ENCODE peak calls at places on chromosomes 2 and 18, in six cellular contexts. K is AG09309, Z is HFFc6, M is astrocyte of the spinal cord, W is fibroblast of pulmonary artery, A is Peyer's patch. V is an unnamed sample.

GRCh38 chr2:239757154-239757760 is 267.9 kb downstream of the NDUFA10 start:
- DNase-seq in M (no peak), Z (no peak), K (no peak), A (no peak), W (no peak), V (no peak)

GRCh38 chr2:127343277-127343676 is 44.5 kb downstream of the MAP3K2 start:
- DNase-seq in A (no peak), K (no peak), Z (no peak), W (no peak), M (no peak), V (no peak)

GRCh38 chr18:74733592-74733991 is 135.9 kb downstream of the ZNF407 start:
- DNase-seq in W (no peak), A (peak; percentile 67), M (no peak), K (no peak), Z (no peak), V (no peak)

GRCh38 chr2:233973786-233974185 is 56.6 kb downstream of the TRPM8 start:
- DNase-seq in K (no peak), A (no peak), W (no peak), Z (no peak), M (no peak), V (no peak)

GRCh38 chr2:160033732-160034392 is 28.6 kb downstream of the PLA2R1 start:
- DNase-seq in M (peak; percentile 59), Z (no peak), A (no peak), W (peak; percentile 76), K (peak; percentile 58), V (no peak)

GRCh38 chr2:84022810-84023431 is 436.2 kb downstream of the SUCLG1 start:
- DNase-seq in K (peak; percentile 3), W (peak; percentile 58), A (peak; percentile 53), Z (peak; percentile 33), M (peak; percentile 23), V (no peak)

GRCh38 chr18:2515908-2516625 is 55.2 kb downstream of the METTL4 start:
- DNase-seq in W (peak; percentile 94), A (no peak), K (peak; percentile 65), Z (peak; percentile 90), M (peak; percentile 91), V (no peak)

GRCh38 chr2:24435391-24436316 is 55.4 kb upstream of the NCOA1 start:
- DNase-seq in A (peak; percentile 60), M (peak; percentile 81), Z (no peak), W (peak; percentile 82), K (no peak), V (no peak)

GRCh38 chr2:97906309-97906708 is 89.4 kb downstream of the TMEM131 start:
- DNase-seq in Z (no peak), M (no peak), K (no peak), W (peak; percentile 10), A (no peak), V (no peak)

GRCh38 chr2:236661064-236661761 is 91.6 kb downstream of the ACKR3 start:
- DNase-seq in M (peak; percentile 83), K (no peak), A (no peak), W (peak; percentile 25), Z (no peak), V (no peak)

GRCh38 chr2:6924101-6924917 is 7.1 kb downstream of the RNF144A start:
- DNase-seq in M (no peak), Z (no peak), A (no peak), W (no peak), K (no peak), V (no peak)

GRCh38 chr18:2983296-2983695 is 29.6 kb downstream of the LPIN2 start:
- DNase-seq in K (no peak), Z (no peak), M (no peak), W (no peak), A (no peak), V (no peak)

GRCh38 chr2:181438298-181438697 is 18.9 kb upstream of the ITGA4 start:
- DNase-seq in M (no peak), K (no peak), A (peak; percentile 61), W (no peak), Z (no peak), V (no peak)

DNA sequence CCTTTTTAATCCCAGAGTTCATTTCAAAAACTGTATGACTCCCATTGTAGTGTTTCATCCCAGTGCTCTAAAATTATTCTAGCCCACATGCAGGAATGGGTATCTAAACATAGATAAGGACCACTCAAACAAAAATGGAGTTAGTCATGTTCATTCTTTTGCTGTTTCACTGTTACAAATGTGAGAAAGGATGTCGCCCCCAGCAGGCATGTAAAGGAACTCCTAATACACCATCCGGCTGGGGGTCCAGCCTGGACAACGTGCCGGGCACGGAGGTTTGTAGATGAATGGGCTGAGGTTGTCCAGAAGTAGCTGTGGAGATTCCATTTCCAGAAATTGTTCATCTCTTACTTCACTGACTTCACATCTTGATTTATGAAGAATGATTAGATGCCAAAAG is 101.9 kb upstream of the RAB12 start:
- DNase-seq in K (no peak), Z (no peak), A (no peak), W (peak; percentile 11), M (no peak), V (no peak)
- TF ChIP-seq CTCF in K (peak; percentile 38), Z (peak; percentile 64), A (no peak), W (peak; percentile 39), M (peak; percentile 45), V (no peak)

GRCh38 chr2:195656859-195657633 is at the start of gene SLC39A10:
- DNase-seq in Z (peak; percentile 93), K (peak; percentile 88), W (peak; percentile 99), A (peak; percentile 98), M (peak; percentile 98), V (peak; percentile 99)
- TF ChIP-seq CTCF in Z (peak; percentile 74), K (no peak), W (no peak), A (peak; percentile 15), M (no peak), V (peak; percentile 43)

DNA sequence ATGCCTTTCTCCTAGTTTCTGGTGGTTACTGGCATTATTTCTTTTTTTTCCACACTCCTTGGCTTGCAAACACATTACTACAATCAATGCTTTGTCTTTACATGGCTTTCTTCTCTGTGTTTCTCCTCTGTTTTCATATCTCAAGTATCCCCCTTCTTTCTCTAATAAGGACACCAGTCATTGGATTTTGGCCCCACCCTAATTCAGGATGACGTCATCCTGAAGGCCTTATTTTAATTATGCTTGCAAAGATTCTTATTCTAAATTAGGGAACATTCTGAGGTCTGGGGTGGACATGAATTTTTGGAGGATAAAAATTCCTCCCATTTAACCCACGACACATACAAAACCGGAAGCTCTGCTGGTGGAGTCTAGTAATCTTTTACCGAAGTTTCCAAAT is 1556.6 kb downstream of the DPP10 start:
- DNase-seq in A (no peak), W (no peak), K (no peak), M (no peak), Z (no peak), V (no peak)
- TF ChIP-seq CTCF in A (no peak), W (no peak), K (no peak), M (no peak), Z (no peak), V (no peak)

GRCh38 chr2:201707753-201708152 is 9.3 kb upstream of the MPP4 start:
- DNase-seq in A (no peak), K (peak; percentile 51), Z (peak; percentile 46), M (peak; percentile 74), W (peak; percentile 64), V (no peak)
- TF ChIP-seq CTCF in A (no peak), K (peak; percentile 65), Z (peak; percentile 62), M (peak; percentile 47), W (peak; percentile 50), V (no peak)

V was measured in mucosa of descending colon.